ENCODE peak calls at places on chromosomes 2 and 18, in six cellular contexts. Q, C, J, I, H and E are unnamed samples.
A peak's percentile ranks its signal among the peaks of the same experiment; 100 is the strongest.

GRCh38 chr18:56538756-56539155 is 99.6 kb downstream of the TXNL1 start:
- DNase-seq in C (no peak), Q (no peak), H (no peak), J (no peak), I (no peak), E (no peak)

GRCh38 chr2:74119912-74120825 is 27.5 kb downstream of the BOLA3 start:
- DNase-seq in H (peak; percentile 86), I (peak; percentile 94), Q (peak; percentile 95), C (peak; percentile 86), J (peak; percentile 85), E (peak; percentile 26)

GRCh38 chr2:21005700-21006422 is 38.0 kb downstream of the APOB start:
- DNase-seq in C (no peak), H (no peak), J (no peak), I (no peak), Q (no peak), E (no peak)

GRCh38 chr2:190959911-190960788 is 53.8 kb downstream of the STAT1 start:
- DNase-seq in H (no peak), J (no peak), Q (no peak), I (no peak), C (peak; percentile 32), E (no peak)

GRCh38 chr2:46803911-46804670 is 111.5 kb downstream of the MCFD2 start:
- DNase-seq in Q (peak; percentile 68), J (no peak), C (peak; percentile 86), H (peak; percentile 79), I (no peak), E (peak; percentile 81)

GRCh38 chr2:55598056-55598795 is 19.2 kb downstream of the PPP4R3B start:
- DNase-seq in C (no peak), Q (no peak), H (no peak), J (no peak), I (no peak), E (no peak)

GRCh38 chr2:85728883-85729824 is 24.6 kb upstream of the ATOH8 start:
- DNase-seq in C (peak; percentile 89), I (peak; percentile 89), H (peak; percentile 68), Q (peak; percentile 98), J (peak; percentile 86), E (no peak)

GRCh38 chr2:147495741-147496140 is 349.1 kb upstream of the ACVR2A start:
- DNase-seq in H (no peak), J (no peak), C (no peak), Q (no peak), I (no peak), E (no peak)

GRCh38 chr18:48534364-48534763 is 4.5 kb upstream of the CTIF start:
- DNase-seq in J (no peak), H (peak; percentile 21), I (no peak), Q (no peak), C (peak; percentile 70), E (no peak)

GRCh38 chr2:123051136-123051535 is 974.0 kb upstream of the CNTNAP5 start:
- DNase-seq in H (peak; percentile 0), I (no peak), C (no peak), J (no peak), Q (no peak), E (no peak)

GRCh38 chr2:121826036-121826435 is 70.6 kb downstream of the TSN start:
- DNase-seq in I (no peak), J (no peak), H (no peak), Q (no peak), C (no peak), E (no peak)

GRCh38 chr2:42195559-42195958 is 26.4 kb downstream of the EML4 start:
- DNase-seq in I (no peak), C (peak; percentile 59), Q (no peak), J (no peak), H (peak; percentile 65), E (no peak)

GRCh38 chr2:219454217-219454616 is 19.6 kb downstream of the SPEG start:
- DNase-seq in H (no peak), C (no peak), Q (no peak), I (no peak), J (no peak), E (no peak)

GRCh38 chr2:212249451-212249850 is 289.2 kb downstream of the ERBB4 start:
- DNase-seq in J (no peak), I (no peak), C (peak; percentile 48), Q (no peak), H (peak; percentile 48), E (no peak)

GRCh38 chr2:148545387-148546256 is 98.9 kb upstream of the EPC2 start:
- DNase-seq in C (no peak), H (no peak), I (no peak), J (no peak), Q (no peak), E (no peak)

GRCh38 chr18:77037533-77037932 is 95.0 kb downstream of the MBP start:
- DNase-seq in I (no peak), C (no peak), Q (no peak), J (no peak), H (no peak), E (no peak)

GRCh38 chr2:74502720-74503505 is 3.5 kb upstream of the LBX2 start:
- DNase-seq in H (peak; percentile 77), C (peak; percentile 89), J (peak; percentile 81), I (no peak), Q (peak; percentile 96), E (peak; percentile 41)

GRCh38 chr2:61763605-61764034 is 90.2 kb downstream of the FAM161A start:
- DNase-seq in C (peak; percentile 90), J (peak; percentile 88), I (peak; percentile 90), Q (peak; percentile 92), H (peak; percentile 89), E (peak; percentile 59)

GRCh38 chr2:45964226-45964841 is 312.9 kb downstream of the PRKCE start:
- DNase-seq in C (peak; percentile 92), I (no peak), H (peak; percentile 99), Q (no peak), J (peak; percentile 65), E (peak; percentile 85)

GRCh38 chr18:37553633-37554398 is 11.8 kb downstream of the CELF4 start:
- DNase-seq in J (no peak), H (no peak), I (no peak), C (no peak), Q (no peak), E (no peak)

GRCh38 chr18:8177330-8178016 is 431.8 kb upstream of the RAB12 start:
- DNase-seq in H (peak; percentile 63), C (peak; percentile 19), Q (no peak), I (no peak), J (peak; percentile 63), E (no peak)

GRCh38 chr2:43305537-43305936 is 79.1 kb upstream of the ZFP36L2 start:
- DNase-seq in C (peak; percentile 67), H (no peak), Q (no peak), J (peak; percentile 65), I (no peak), E (no peak)

GRCh38 chr2:112615051-112615450 is 30.6 kb downstream of the CHCHD5 start:
- DNase-seq in C (no peak), I (no peak), H (no peak), Q (no peak), J (no peak), E (no peak)

GRCh38 chr2:190862067-190862466 is 18.6 kb upstream of the GLS start:
- DNase-seq in H (no peak), C (no peak), Q (no peak), I (no peak), J (no peak), E (no peak)

GRCh38 chr18:58268849-58269248 is 224.8 kb downstream of the NEDD4L start:
- DNase-seq in H (peak; percentile 95), C (peak; percentile 69), J (peak; percentile 43), I (no peak), Q (no peak), E (no peak)

GRCh38 chr18:45682181-45682580 is 41.8 kb upstream of the SLC14A1 start:
- DNase-seq in C (no peak), J (no peak), H (no peak), I (no peak), Q (no peak), E (no peak)
- H3K4me3 ChIP-seq in C (no peak overlapping the region), J (no peak overlapping the region), H (no peak overlapping the region), I (no peak overlapping the region), Q (no peak overlapping the region), E (no peak overlapping the region)

DNA sequence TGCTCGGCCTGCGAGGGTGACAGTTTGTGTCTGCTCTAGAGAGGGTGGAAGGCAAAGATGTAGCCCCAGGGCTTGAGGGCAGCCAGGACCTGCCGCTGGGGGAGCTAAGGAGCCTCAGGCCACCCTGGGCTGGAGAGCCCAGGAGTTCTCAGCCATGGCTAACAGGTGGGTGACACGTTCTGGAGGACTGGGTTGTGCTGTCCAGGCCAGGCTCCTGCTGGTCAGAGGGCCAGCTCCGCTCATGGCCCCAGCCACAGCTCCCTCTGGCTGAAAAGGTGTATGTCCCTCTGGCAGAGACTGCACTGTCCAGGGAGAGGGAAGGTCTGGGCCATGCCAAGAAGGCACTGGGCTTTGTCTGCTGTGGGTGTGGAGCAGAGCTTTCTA is 19.2 kb downstream of the TMEM185B start:
- DNase-seq in C (no peak), J (no peak), H (no peak), Q (no peak), I (no peak), E (no peak)
- TF ChIP-seq CTCF in C (peak; percentile 14), J (no peak), H (no peak), Q (no peak), I (no peak), E (peak; percentile 35)

GRCh38 chr2:241903121-241904010 is 33.8 kb downstream of the RTP5 start:
- DNase-seq in I (peak; percentile 94), H (no peak), J (no peak), C (no peak), Q (no peak), E (no peak)

GRCh38 chr2:241901018-241901380 is 31.5 kb downstream of the RTP5 start:
- DNase-seq in J (no peak), Q (no peak), H (no peak), C (no peak), I (no peak), E (no peak)

GRCh38 chr2:241900251-241901017 is 30.9 kb downstream of the RTP5 start:
- DNase-seq in I (no peak), H (no peak), C (no peak), Q (no peak), J (peak; percentile 53), E (no peak)

GRCh38 chr2:241902357-241902991 is 32.9 kb downstream of the RTP5 start:
- DNase-seq in C (no peak), I (no peak), Q (no peak), J (no peak), H (no peak), E (no peak)

GRCh38 chr2:241901500-241902351 is 32.2 kb downstream of the RTP5 start:
- DNase-seq in I (no peak), H (peak; percentile 57), Q (no peak), J (peak; percentile 60), C (no peak), E (no peak)
- H3K4me3 ChIP-seq in I (no peak overlapping the region), H (peak overlapping the region; percentile 29), Q (peak overlapping the region; percentile 47), J (no peak overlapping the region), C (no peak overlapping the region), E (no peak overlapping the region)

GRCh38 chr2:182592691-182593393 is 123.2 kb upstream of the DNAJC10 start:
- DNase-seq in J (no peak), Q (no peak), C (no peak), H (no peak), I (no peak), E (peak; percentile 7)
- TF ChIP-seq CTCF in J (no peak), Q (no peak), C (no peak), H (no peak), I (no peak), E (no peak)